ENCODE peak calls at places on chromosomes 5 and 9, in five cellular contexts. S is SK-N-SH, N is IMR-90, P is adrenal gland, V is astrocyte of the spinal cord. H is an unnamed sample.

GRCh38 chr9:76897804-76898525 is 7.9 kb downstream of the PRUNE2 start:
- DNase-seq in N (no peak), V (no peak), S (no peak), P (no peak), H (no peak)

GRCh38 chr5:95555553-95555952 is 652 bp downstream of the ARSK start:
- DNase-seq in V (no peak), S (no peak), P (no peak), N (peak), H (no peak)

GRCh38 chr5:133382661-133383579 is 229.4 kb downstream of the FSTL4 start:
- DNase-seq in V (no peak), N (no peak), S (no peak), P (no peak), H (no peak)

GRCh38 chr9:115134941-115135340 is 17.0 kb upstream of the TNC start:
- DNase-seq in P (no peak), N (peak), V (no peak), S (no peak), H (peak)

GRCh38 chr9:26687421-26687820 is 205.2 kb downstream of the CAAP1 start:
- DNase-seq in V (no peak), P (no peak), S (no peak), N (no peak), H (no peak)

GRCh38 chr5:17412760-17413671 is 85.0 kb upstream of the TAF11L2 start:
- DNase-seq in V (no peak), S (no peak), P (no peak), N (no peak), H (peak)

GRCh38 chr5:93054424-93055165 is 526.4 kb downstream of the NR2F1-AS1 start:
- DNase-seq in V (no peak), N (peak), S (no peak), P (no peak), H (peak)

GRCh38 chr5:115415143-115415491 is 118.7 kb upstream of the CCDC112 start:
- DNase-seq in P (no peak), S (no peak), N (peak), V (peak), H (peak)

GRCh38 chr9:133476531-133476930 is 2.4 kb downstream of the SLC2A6 start:
- DNase-seq in N (peak), P (no peak), V (no peak), S (no peak), H (no peak)

GRCh38 chr9:134597957-134598883 is 43.4 kb upstream of the COL5A1 start:
- DNase-seq in S (peak), V (no peak), P (no peak), N (no peak), H (no peak)

DNA sequence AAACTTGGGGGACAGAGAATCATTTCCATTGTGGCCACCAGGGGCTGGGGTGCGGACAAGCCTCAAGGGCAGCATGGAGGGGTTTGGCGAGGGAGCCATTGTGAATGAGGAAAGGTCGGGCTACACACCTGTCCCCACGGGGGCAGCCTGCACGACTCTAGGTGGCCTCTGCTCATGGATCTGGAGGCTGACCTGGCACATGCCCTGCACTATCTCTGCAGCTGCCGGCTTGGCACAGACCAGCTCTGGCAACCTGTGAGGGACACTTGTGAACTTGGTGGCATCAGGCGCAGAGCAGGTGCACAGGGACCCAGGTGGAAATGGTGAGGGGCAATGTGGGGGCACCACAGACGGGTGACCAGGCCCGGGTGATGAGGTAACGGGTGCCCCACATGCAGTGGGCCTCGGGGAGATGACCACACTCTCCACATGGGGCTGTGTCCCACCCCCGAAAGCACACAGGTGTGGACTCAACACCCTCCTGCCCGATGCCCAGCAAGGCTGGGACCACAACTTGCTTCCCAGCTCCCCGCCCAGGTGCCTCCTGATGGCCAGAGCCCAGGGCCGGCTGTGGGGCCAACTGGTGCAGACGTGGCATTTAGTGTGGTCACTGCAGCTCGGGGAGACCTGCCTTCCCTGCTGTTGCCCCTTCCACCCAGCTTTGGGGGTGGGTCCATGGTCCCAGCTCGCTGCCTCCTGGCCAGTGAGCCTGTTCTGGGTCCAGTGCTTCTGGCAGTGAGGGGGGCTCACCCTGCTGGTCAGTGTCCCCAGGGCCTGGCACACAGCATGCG is 60.9 kb upstream of the UBAC1 start:
- DNase-seq in V (no peak), S (no peak), P (no peak), N (no peak), H (no peak)
- TF ChIP-seq CTCF in V (peak), S (no peak), P (no peak), N (peak), H (no peak)

DNA sequence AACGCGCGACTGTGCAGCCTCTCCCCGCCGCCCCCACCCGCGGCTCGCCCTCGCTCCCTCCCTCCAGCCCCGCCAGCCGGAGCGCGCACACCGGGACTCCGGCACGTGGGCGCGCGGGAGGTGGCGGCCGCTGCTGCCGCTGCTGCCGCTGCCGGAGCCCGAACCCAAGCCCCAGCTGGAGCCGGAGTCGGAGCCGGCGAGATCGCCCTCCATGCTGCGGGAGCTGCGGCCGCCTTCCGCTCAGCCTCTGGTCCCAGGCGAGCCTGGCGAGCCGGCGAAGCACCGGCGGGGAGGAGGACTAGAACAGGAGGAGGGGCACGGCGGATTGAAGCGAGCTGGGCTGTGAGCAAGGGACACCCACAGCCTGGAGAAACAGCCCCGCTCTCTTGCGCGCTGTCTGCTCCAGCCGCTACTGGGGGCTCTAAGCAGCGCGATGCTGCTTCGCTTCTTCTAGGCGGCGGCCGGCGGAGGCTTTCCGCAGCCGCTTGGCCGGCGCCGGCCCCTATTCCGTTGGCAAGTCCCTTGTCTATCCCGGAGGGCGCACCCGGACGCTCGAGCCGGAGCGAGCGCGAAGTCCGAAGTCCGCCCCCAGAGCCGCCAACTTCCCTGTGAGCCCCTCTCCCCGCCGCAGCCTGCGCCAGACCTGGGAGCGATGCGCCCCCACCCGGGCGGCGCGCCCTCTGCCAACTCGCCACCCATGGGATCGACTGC is 598.7 kb upstream of the SGCD start:
- DNase-seq in S (peak), P (peak), N (peak), V (peak), H (peak)
- H3K4me3 ChIP-seq in S (peak), P (no peak), N (peak), V (no peak), H (no peak)

DNA sequence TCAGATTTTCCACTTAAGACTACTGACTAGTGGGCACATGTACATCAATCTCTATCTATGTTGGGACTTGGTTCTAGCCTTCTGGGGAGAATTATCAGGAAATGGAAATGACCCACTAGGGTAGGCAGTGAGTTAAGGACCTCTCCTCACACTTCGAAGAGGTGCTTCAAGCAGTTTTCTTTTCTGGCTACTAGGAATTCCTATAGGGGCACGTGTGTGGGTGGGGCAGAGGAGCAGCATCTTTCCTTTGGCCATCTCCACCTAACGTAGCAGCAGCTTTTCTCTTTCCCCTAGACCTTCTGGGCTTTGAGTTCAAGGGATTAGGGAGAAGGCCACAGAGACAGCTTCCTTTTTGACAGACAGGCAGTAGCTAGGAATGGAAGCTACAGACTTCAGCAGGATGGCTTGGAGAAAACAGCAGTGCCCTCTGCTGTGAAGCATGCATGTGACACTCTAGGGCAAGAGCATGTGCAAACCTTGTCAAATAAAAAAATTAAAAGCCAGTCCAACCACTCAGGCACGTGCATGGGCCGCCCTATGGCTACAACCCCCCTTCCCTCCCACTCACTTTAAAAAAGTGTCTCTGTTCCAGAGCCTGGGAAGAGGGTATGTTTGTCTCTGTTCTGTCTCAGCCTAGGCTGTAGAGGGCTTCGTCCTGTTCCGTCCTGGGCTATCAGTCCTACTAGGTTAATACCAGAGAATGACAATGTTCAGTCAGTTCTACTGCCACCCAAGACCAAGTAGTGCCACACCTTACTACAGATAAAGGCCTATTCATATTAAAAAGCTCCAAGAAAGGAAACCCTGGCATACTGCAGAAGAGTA is 8.7 kb upstream of the GFRA3 start:
- DNase-seq in V (peak), N (peak), S (peak), P (peak), H (peak)
- TF ChIP-seq CTCF in V (peak), N (peak), S (peak), P (peak), H (peak)

DNA sequence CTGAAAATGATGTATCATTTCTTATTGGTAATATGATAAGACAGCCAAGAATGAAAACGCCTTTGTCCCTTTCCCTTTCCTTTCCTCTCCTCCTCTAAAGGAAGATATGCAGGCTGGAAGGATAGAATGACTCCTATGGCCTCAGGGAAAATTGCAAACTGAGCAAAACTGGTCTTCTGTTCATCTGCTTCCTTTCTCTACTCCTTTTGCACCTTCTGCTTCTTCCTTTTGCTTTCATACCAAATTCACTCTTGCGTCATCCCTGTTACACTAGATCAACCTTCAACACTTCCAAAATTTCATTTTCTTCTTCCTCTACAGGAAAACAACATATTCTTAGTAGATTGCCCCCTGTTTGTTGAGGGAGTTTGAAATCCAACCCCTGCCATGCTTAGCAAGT is 234.1 kb downstream of the ADAMTS6 start:
- DNase-seq in S (no peak), V (no peak), P (no peak), N (no peak), H (no peak)
- H3K4me3 ChIP-seq in S (no peak), V (no peak), P (no peak), N (no peak), H (no peak)

GRCh38 chr5:65479527-65479926 is 2.2 kb downstream of the ADAMTS6 start:
- DNase-seq in V (no peak), N (no peak), S (no peak), P (no peak), H (no peak)

GRCh38 chr5:65482280-65482726 is 583 bp upstream of the ADAMTS6 start:
- DNase-seq in S (peak), P (no peak), V (peak), N (peak), H (peak)

GRCh38 chr5:65481171-65481575 is 547 bp downstream of the ADAMTS6 start:
- DNase-seq in V (no peak), N (no peak), S (peak), P (no peak), H (peak)

GRCh38 chr5:65481635-65482271 is at the start of gene ADAMTS6:
- DNase-seq in P (peak), N (peak), S (peak), V (peak), H (peak)

DNA sequence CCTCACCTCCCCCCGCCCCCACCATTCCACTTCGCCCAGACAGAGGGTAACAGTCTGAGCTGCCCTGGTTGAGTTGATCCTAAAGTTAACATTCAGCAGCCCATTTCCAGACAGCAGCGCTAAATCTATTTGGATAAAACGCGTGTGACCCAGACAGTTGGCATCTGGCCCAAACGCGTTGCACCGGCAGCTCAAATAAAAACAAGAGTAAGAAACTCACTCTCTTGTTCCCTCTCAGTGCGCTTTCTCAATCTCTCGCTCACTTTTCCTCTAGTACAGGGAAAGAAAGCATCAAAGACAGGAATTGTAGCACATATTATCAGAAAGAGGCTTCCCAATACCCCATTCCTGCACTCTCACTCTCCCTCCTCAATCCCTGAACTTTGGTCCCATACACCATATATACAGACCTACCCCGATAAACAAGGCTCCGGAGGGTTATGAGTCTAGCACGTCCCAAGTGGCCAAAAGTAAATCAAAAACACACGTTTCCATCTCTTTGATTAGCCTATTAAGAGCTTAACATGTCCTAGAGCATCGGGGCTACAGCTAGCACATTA is 1.3 kb downstream of the ADAMTS6 start:
- DNase-seq in P (peak), V (peak), N (peak), S (peak), H (peak)
- TF ChIP-seq CTCF in P (no peak), V (no peak), N (no peak), S (no peak), H (no peak)

GRCh38 chr5:25339541-25339940 is 694.8 kb upstream of the CDH10 start:
- DNase-seq in P (no peak), N (no peak), V (no peak), S (no peak), H (no peak)
- H3K4me3 ChIP-seq in P (no peak), N (no peak), V (no peak), S (no peak), H (no peak)

GRCh38 chr5:143499480-143500114 is 96.1 kb upstream of the NR3C1 start:
- DNase-seq in V (no peak), P (no peak), S (no peak), N (no peak), H (no peak)
- TF ChIP-seq CTCF in V (no peak), P (no peak), S (no peak), N (no peak), H (no peak)

GRCh38 chr5:142644640-142645361 is 41.1 kb downstream of the FGF1 start:
- DNase-seq in N (peak), S (no peak), V (peak), P (no peak), H (peak)
- H3K4me3 ChIP-seq in N (peak), S (no peak), V (no peak), P (no peak), H (no peak)

GRCh38 chr5:171924493-171925122 is 81.8 kb downstream of the FBXW11 start:
- DNase-seq in V (no peak), P (no peak), S (no peak), N (no peak), H (no peak)

GRCh38 chr5:171926311-171926710 is 80.1 kb downstream of the FBXW11 start:
- DNase-seq in V (no peak), S (no peak), P (no peak), N (no peak), H (no peak)

GRCh38 chr5:171931163-171931562 is 75.3 kb downstream of the FBXW11 start:
- DNase-seq in N (no peak), V (no peak), S (no peak), P (no peak), H (no peak)

GRCh38 chr5:171927345-171927941 is 79.0 kb downstream of the FBXW11 start:
- DNase-seq in P (no peak), S (no peak), V (peak), N (peak), H (peak)
- TF ChIP-seq CTCF in P (no peak), S (peak), V (peak), N (peak), H (peak)

DNA sequence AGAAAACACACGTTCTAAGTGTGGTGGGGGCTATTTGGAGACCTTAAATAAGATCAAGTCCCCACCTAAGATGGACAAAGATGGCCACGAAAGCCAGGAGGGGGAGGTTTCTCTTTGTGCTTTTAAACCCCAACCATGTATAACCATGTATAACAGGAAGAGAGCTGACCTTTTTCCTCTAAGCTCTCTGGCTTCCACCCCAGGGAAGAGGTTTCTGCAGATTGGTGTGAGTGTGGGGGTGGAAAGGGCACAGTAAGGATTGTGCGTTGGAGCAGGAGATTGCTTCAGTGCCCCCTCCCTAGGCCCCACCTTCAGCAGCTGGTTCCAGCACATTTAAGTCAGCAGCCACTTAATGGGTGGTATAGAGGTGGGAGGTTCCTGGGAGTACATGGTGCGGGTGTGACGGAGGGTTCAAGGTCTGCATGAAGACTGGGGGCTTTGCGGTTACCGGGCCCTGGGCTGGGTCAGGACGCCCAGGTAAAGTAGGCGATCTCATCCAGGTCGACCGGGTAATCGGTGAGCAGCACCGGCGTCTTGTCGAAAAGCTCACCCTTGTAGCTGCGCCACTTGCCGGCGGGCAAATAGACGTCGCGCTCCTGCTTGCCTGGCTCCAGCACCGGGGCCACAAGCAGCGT is 6.2 kb downstream of the MYORG start:
- DNase-seq in N (no peak), S (no peak), P (no peak), V (no peak), H (no peak)
- H3K4me3 ChIP-seq in N (no peak), S (no peak), P (no peak), V (no peak), H (no peak)